ENCODE peak calls at places on chromosome 7, in four cellular contexts. K is EH, M is A172, W is tibial artery. B is an unnamed sample.

GRCh38 chr7:35003679-35004278 is 33.5 kb downstream of the DPY19L1 start:
- DNase-seq in M (peak), W (peak), K (peak), B (peak)

GRCh38 chr7:117112640-117113039 is 159.3 kb downstream of the ST7 start:
- DNase-seq in W (no peak), K (no peak), M (no peak), B (no peak)

GRCh38 chr7:101557421-101557820 is 71.7 kb downstream of the MYL10 start:
- DNase-seq in K (no peak), M (no peak), W (peak), B (no peak)

GRCh38 chr7:151465169-151465568 is 25.2 kb upstream of the CRYGN start:
- DNase-seq in M (no peak), W (no peak), K (no peak), B (no peak)

GRCh38 chr7:73437091-73437490 is 3.5 kb downstream of the FZD9 start:
- DNase-seq in M (no peak), W (no peak), K (no peak), B (no peak)

GRCh38 chr7:33982425-33982786 is 77.1 kb downstream of the BMPER start:
- DNase-seq in W (no peak), M (peak), K (peak), B (peak)

GRCh38 chr7:111727905-111728634 is 165.8 kb upstream of the IMMP2L start:
- DNase-seq in K (no peak), W (no peak), M (no peak), B (no peak)

GRCh38 chr7:98054585-98054984 is 52.1 kb upstream of the LMTK2 start:
- DNase-seq in M (peak), W (no peak), K (peak), B (no peak)

GRCh38 chr7:30224511-30225031 is 59.8 kb upstream of the ZNRF2 start:
- DNase-seq in K (peak), W (no peak), M (peak), B (peak)

GRCh38 chr7:707296-708000 is 19.1 kb upstream of the DNAAF5 start:
- DNase-seq in W (peak), M (no peak), K (no peak), B (no peak)

GRCh38 chr7:6106140-6106904 is 75.1 kb downstream of the ANKRD61 start:
- DNase-seq in W (no peak), K (peak), M (peak), B (peak)

GRCh38 chr7:16098585-16099179 is 322.7 kb downstream of the CRPPA start:
- DNase-seq in M (peak), W (no peak), K (peak), B (no peak)

GRCh38 chr7:73983437-73984164 is 44.4 kb upstream of the ELN start:
- DNase-seq in M (no peak), W (peak), K (no peak), B (no peak)

GRCh38 chr7:88888684-88889083 is 93.1 kb upstream of the TEX47 start:
- DNase-seq in W (no peak), M (no peak), K (no peak), B (no peak)